ENCODE peak calls at places on chromosomes 11 and 22, in ten cellular contexts. P is germinal center; S is mesendoderm; J is activated CD4-positive, alpha-beta T cell treated with anti-CD3 and anti-CD28 coated beads, Interleukin-2, amount 50 U/mL, for 48 hours; W is AG08395; X is stromal cell of bone marrow; K is T-cell; L is fibroblast of the aortic adventitia; G is stomach; I is naive thymus-derived CD8-positive, alpha-beta T cell. C is an unnamed sample.

GRCh38 chr11:11843233-11843632 is 1.5 kb downstream of the USP47 start:
- DNase-seq in I (no peak), S (no peak), J (no peak), X (peak; percentile 70), L (peak; percentile 68), P (peak; percentile 59), W (peak; percentile 43), G (no peak), K (no peak), C (no peak)

GRCh38 chr22:39927544-39927943 is 26.7 kb downstream of the GRAP2 start:
- DNase-seq in K (no peak), P (no peak), G (no peak), J (no peak), W (no peak), I (no peak), X (no peak), L (no peak), S (peak; percentile 68), C (no peak)

GRCh38 chr11:120217941-120218694 is 7.3 kb downstream of the OAF start:
- DNase-seq in X (no peak), K (no peak), J (no peak), L (no peak), I (no peak), G (peak; percentile 66), W (no peak), S (no peak), P (no peak), C (peak; percentile 43)

GRCh38 chr11:93829598-93829997 is 20.8 kb downstream of the VSTM5 start:
- DNase-seq in L (no peak), P (no peak), S (no peak), K (no peak), G (no peak), I (no peak), J (no peak), W (no peak), X (no peak), C (no peak)

GRCh38 chr11:2442554-2442953 is 1.8 kb downstream of the TRPM5 start:
- DNase-seq in J (no peak), W (no peak), X (no peak), G (no peak), I (peak; percentile 40), K (no peak), P (no peak), S (no peak), L (no peak), C (peak; percentile 19)

GRCh38 chr11:14411818-14412217 is 52.8 kb upstream of the RRAS2 start:
- DNase-seq in K (no peak), P (no peak), G (no peak), L (peak; percentile 93), W (peak; percentile 84), J (no peak), X (peak; percentile 90), S (no peak), I (no peak), C (no peak)

GRCh38 chr22:39689421-39689820 is 118.9 kb downstream of the CACNA1I start:
- DNase-seq in X (no peak), S (no peak), K (no peak), P (no peak), I (no peak), L (no peak), J (no peak), W (no peak), G (no peak), C (no peak)

GRCh38 chr22:50699754-50700386 is 27.2 kb downstream of the SHANK3 start:
- DNase-seq in W (no peak), I (no peak), X (no peak), L (no peak), S (peak; percentile 69), K (no peak), G (no peak), P (no peak), J (no peak), C (no peak)

GRCh38 chr11:48020092-48020755 is 39.9 kb downstream of the PTPRJ start:
- DNase-seq in S (no peak), J (peak; percentile 40), P (peak; percentile 69), X (no peak), K (peak; percentile 35), W (no peak), G (peak; percentile 61), I (no peak), L (no peak), C (no peak)

GRCh38 chr11:19398772-19399542 is 158.2 kb upstream of the E2F8 start:
- DNase-seq in P (no peak), J (no peak), L (peak; percentile 74), S (no peak), X (peak; percentile 88), I (no peak), K (no peak), W (peak; percentile 59), G (peak; percentile 33), C (no peak)

GRCh38 chr11:117497206-117497951 is 169.7 kb downstream of the CEP164 start:
- DNase-seq in P (no peak), K (no peak), X (no peak), L (no peak), J (no peak), I (no peak), W (no peak), S (no peak), G (no peak), C (no peak)

C was measured in mucosa of descending colon.